ENCODE peak calls at places on chromosomes 11 and 22, in six cellular contexts. E, P, J, N, K and H are unnamed samples.
A peak's percentile ranks its signal among the peaks of the same experiment; 100 is the strongest.

GRCh38 chr11:95892892-95893570 is 30.9 kb downstream of the MTMR2 start:
- DNase-seq in E (no peak), P (no peak), J (no peak), N (no peak), K (no peak), H (no peak)

GRCh38 chr11:3816673-3817072 is 8.3 kb downstream of the PGAP2 start:
- DNase-seq in E (no peak), P (no peak), J (no peak), N (no peak), K (no peak), H (no peak)

GRCh38 chr11:45451766-45452440 is 165.8 kb upstream of the SYT13 start:
- DNase-seq in E (no peak), P (no peak), J (no peak), N (no peak), K (no peak), H (no peak)

GRCh38 chr11:82842019-82842418 is 58.2 kb downstream of the PRCP start:
- DNase-seq in E (no peak), P (no peak), J (no peak), N (peak; percentile 21), K (no peak), H (no peak)

GRCh38 chr11:65695459-65696241 is 16.4 kb upstream of the KAT5 start:
- DNase-seq in E (no peak), P (no peak), J (no peak), N (no peak), K (peak; percentile 77), H (no peak)

GRCh38 chr11:31442086-31442485 is 67.3 kb downstream of the IMMP1L start:
- DNase-seq in E (no peak), P (no peak), J (peak; percentile 36), N (peak; percentile 70), K (peak; percentile 4), H (no peak)

GRCh38 chr11:45097721-45098493 is 48.5 kb upstream of the PRDM11 start:
- DNase-seq in E (peak; percentile 37), P (no peak), J (peak; percentile 92), N (peak; percentile 93), K (no peak), H (no peak)

GRCh38 chr22:43205261-43205691 is 18.3 kb upstream of the TTLL12 start:
- DNase-seq in E (peak; percentile 18), P (no peak), J (no peak), N (no peak), K (no peak), H (no peak)

GRCh38 chr11:65787649-65788622 is 1.1 kb downstream of the OVOL1 start:
- DNase-seq in E (no peak), P (no peak), J (peak; percentile 91), N (peak; percentile 51), K (no peak), H (no peak)

GRCh38 chr11:17012712-17013547 is 1.3 kb downstream of the PLEKHA7 start:
- DNase-seq in E (no peak), P (no peak), J (peak; percentile 72), N (peak; percentile 78), K (peak; percentile 95), H (no peak)

DNA sequence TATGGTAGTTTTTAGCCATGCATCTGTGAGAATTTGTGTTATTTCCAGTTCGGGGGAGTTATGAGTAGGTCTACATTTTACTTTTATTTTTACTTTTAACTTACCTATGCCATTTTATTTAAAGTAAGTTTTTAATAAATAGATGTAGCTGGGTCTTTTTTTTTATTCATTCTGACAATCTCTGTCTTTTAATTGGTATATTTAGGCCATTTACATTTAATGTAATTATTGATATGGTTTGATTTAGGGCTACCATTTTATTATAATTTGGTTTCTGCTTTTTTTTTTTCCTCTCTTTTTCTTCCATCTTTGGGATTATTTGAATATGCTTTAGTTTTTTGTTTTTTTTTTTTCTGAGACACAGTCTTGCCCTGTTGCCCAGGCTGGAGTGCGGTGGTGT is 1.9 kb downstream of the SWAP70 start:
- DNase-seq in E (no peak), P (no peak), J (no peak), N (no peak), K (no peak), H (no peak)
- H3K4me3 ChIP-seq in E (no peak overlapping the region), P (peak overlapping the region; percentile 97), J (peak overlapping the region; percentile 98), N (peak overlapping the region; percentile 89), K (no peak overlapping the region), H (peak overlapping the region; percentile 97)

DNA sequence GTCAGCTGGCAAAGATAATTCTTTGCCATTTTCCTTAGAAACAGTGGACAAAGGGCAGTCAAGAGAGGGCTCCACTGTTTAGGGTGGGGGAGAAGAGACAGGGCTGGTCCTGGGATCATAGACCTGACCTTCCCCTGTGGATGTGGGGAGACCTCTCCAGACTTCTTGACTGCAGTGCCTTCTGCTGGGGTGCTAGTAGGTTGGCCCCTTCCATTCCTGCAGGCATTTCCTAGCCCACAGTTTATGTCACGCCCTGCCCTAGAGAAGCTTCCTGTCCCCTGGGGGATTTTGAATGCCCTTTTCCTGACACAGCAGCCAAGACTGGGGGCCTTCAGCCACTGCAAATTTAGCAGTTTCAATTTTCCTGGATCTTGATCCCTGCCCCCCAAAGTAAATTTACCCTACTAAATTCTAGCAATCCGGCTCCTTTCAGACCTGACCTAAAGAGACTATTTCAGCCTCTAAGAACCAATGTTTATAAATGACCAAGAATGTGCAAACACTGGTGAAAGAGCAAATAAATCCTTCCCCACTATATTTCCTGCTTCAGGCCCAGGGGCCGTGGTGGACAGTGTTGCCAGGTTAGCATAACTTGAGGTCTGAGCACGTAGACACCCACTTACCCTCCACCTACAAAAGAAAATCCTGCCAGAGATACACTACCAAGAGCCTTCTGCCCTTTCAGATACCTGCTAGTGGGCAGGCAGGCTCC is 58.4 kb downstream of the PPFIBP2 start:
- DNase-seq in E (no peak), P (no peak), J (peak; percentile 27), N (no peak), K (peak; percentile 90), H (no peak)
- TF ChIP-seq CTCF in E (no peak), P (no peak), J (no peak), N (no peak), K (no peak), H (no peak)

GRCh38 chr11:69812927-69813326 is 6.3 kb downstream of the FGF3 start:
- DNase-seq in E (no peak), P (no peak), J (no peak), N (no peak), K (no peak), H (no peak)
- H3K27me3 ChIP-seq in E (no peaks in the 10 kb centered on the region), P (peaks cover 6% of the 10 kb centered on the region), J (peaks cover 33% of the 10 kb centered on the region), N (peaks cover 44% of the 10 kb centered on the region), K (peaks cover 13% of the 10 kb centered on the region), H (no peaks in the 10 kb centered on the region)

DNA sequence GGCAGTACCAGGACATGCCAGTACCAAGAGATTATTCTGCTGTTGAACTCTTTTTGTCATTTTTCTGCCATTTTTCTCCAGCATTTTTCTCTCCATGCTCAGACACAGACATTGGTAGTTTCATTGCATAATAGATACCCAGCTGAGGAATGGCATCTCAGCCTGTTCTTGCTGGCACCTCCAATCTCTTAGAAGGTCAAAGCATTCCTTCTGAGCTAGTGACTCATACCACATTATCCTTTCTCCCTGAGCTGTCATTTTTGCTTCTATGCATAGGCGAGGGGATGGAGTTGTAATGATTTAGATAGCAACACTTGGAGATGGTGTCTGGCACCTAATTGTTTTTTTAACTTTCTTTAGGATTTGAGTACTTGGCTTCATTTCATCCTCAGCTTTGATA is 321.1 kb downstream of the NELL1 start:
- DNase-seq in E (no peak), P (no peak), J (no peak), N (no peak), K (no peak), H (no peak)
- H3K4me3 ChIP-seq in E (no peak overlapping the region), P (no peak overlapping the region), J (no peak overlapping the region), N (no peak overlapping the region), K (no peak overlapping the region), H (no peak overlapping the region)

GRCh38 chr11:85826096-85826855 is 15.3 kb upstream of the SYTL2 start:
- DNase-seq in E (peak; percentile 23), P (no peak), J (peak; percentile 50), N (peak; percentile 60), K (no peak), H (no peak)
- TF ChIP-seq CTCF in E (peak; percentile 17), P (peak; percentile 60), J (peak; percentile 51), N (peak; percentile 58), K (peak; percentile 38), H (peak; percentile 52)

GRCh38 chr11:75147191-75147874 is 3.6 kb upstream of the SLCO2B1 start:
- DNase-seq in E (no peak), P (no peak), J (no peak), N (no peak), K (no peak), H (no peak)
- H3K27me3 ChIP-seq in E (no peaks in the 10 kb centered on the region), P (no peaks in the 10 kb centered on the region), J (no peaks in the 10 kb centered on the region), N (no peaks in the 10 kb centered on the region), K (no peaks in the 10 kb centered on the region), H (peaks cover 1% of the 10 kb centered on the region)

GRCh38 chr11:532512-533048 is 2.8 kb downstream of the HRAS start:
- DNase-seq in E (no peak), P (no peak), J (no peak), N (no peak), K (no peak), H (no peak)

GRCh38 chr11:534197-534591 is 1.2 kb downstream of the HRAS start:
- DNase-seq in E (no peak), P (no peak), J (no peak), N (no peak), K (no peak), H (no peak)

GRCh38 chr11:533049-533585 is 2.3 kb downstream of the HRAS start:
- DNase-seq in E (no peak), P (no peak), J (no peak), N (no peak), K (no peak), H (no peak)

GRCh38 chr11:534592-535518 is 521 bp downstream of the HRAS start:
- DNase-seq in E (peak; percentile 38), P (no peak), J (peak; percentile 44), N (peak; percentile 38), K (no peak), H (peak; percentile 64)

GRCh38 chr11:533586-534196 is 1.7 kb downstream of the HRAS start:
- DNase-seq in E (no peak), P (no peak), J (no peak), N (no peak), K (no peak), H (no peak)
- H3K4me3 ChIP-seq in E (no peak overlapping the region), P (no peak overlapping the region), J (no peak overlapping the region), N (no peak overlapping the region), K (peak overlapping the region; percentile 95), H (peak overlapping the region; percentile 81)

DNA sequence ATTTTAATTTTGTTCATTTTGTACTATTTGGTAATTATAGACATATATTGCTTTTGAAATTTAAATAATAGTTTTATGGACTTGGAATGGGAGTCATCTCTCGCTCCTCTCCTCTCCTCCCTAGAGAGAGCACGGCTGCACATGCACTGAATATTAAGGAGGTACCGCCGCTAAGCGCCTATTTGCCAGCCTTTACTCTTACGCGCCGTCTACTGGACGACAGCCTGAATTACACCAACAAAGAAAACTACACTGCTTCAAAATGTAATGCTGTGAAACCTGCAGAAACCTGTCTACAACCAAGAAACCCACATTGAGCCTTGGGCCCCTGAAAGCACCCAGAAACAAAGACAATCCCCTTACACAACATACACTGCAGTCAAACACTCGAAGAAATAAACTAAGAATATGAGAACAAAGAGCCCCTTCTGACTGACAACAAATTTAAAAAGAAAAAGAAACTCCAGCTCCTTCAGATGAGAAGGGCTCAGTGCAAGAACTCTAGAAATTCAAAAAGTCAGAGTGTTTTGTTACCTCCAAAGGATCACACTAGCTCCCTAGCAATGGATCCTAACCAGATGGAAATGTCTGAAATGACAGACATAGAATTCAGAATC is 737.2 kb downstream of the LRRC4C start:
- DNase-seq in E (no peak), P (no peak), J (peak; percentile 78), N (peak; percentile 68), K (peak; percentile 15), H (no peak)
- TF ChIP-seq CTCF in E (no peak), P (peak; percentile 83), J (peak; percentile 86), N (peak; percentile 86), K (peak; percentile 71), H (peak; percentile 48)

GRCh38 chr11:72787262-72788104 is 6.4 kb downstream of the STARD10 start:
- DNase-seq in E (no peak), P (no peak), J (peak; percentile 95), N (peak; percentile 70), K (peak; percentile 94), H (peak; percentile 64)
- H3K27me3 ChIP-seq in E (no peaks in the 10 kb centered on the region), P (no peaks in the 10 kb centered on the region), J (no peaks in the 10 kb centered on the region), N (no peaks in the 10 kb centered on the region), K (no peaks in the 10 kb centered on the region), H (no peaks in the 10 kb centered on the region)